ENCODE peak calls at places on chromosomes 2 and 18, in six cellular contexts. One of them, this sample, is unnamed.

GRCh38 chr2:15591373-15591691 is 336 bp upstream of the DDX1 start:
- DNase-seq in endothelial cell of umbilical vein: no peak
- DNase-seq in thoracic aorta: no peak
- DNase-seq in foreskin keratinocyte: no peak
- DNase-seq in cardiac muscle cell: no peak
- DNase-seq in GM10248: no peak
- DNase-seq in this sample: no peak

GRCh38 chr18:48797841-48798255 is 152.9 kb downstream of the SMAD7 start:
- DNase-seq in endothelial cell of umbilical vein: no peak
- DNase-seq in thoracic aorta: peak
- DNase-seq in foreskin keratinocyte: no peak
- DNase-seq in cardiac muscle cell: no peak
- DNase-seq in GM10248: no peak
- DNase-seq in this sample: no peak

GRCh38 chr2:184308706-184309105 is 289.6 kb upstream of the ZNF804A start:
- DNase-seq in endothelial cell of umbilical vein: no peak
- DNase-seq in thoracic aorta: no peak
- DNase-seq in foreskin keratinocyte: no peak
- DNase-seq in cardiac muscle cell: no peak
- DNase-seq in GM10248: no peak
- DNase-seq in this sample: no peak

GRCh38 chr2:218805627-218806026 is 23.7 kb downstream of the CYP27A1 start:
- DNase-seq in endothelial cell of umbilical vein: peak
- DNase-seq in thoracic aorta: no peak
- DNase-seq in foreskin keratinocyte: peak
- DNase-seq in cardiac muscle cell: peak
- DNase-seq in GM10248: no peak
- DNase-seq in this sample: peak

GRCh38 chr2:241496904-241497877 is 11.2 kb downstream of the STK25 start:
- DNase-seq in endothelial cell of umbilical vein: no peak
- DNase-seq in thoracic aorta: no peak
- DNase-seq in foreskin keratinocyte: no peak
- DNase-seq in cardiac muscle cell: no peak
- DNase-seq in GM10248: no peak
- DNase-seq in this sample: no peak

GRCh38 chr2:184646177-184646576 is 47.8 kb downstream of the ZNF804A start:
- DNase-seq in endothelial cell of umbilical vein: no peak
- DNase-seq in thoracic aorta: no peak
- DNase-seq in foreskin keratinocyte: peak
- DNase-seq in cardiac muscle cell: peak
- DNase-seq in GM10248: no peak
- DNase-seq in this sample: peak

GRCh38 chr2:12928706-12929291 is 212.1 kb downstream of the TRIB2 start:
- DNase-seq in endothelial cell of umbilical vein: no peak
- DNase-seq in thoracic aorta: no peak
- DNase-seq in foreskin keratinocyte: peak
- DNase-seq in cardiac muscle cell: no peak
- DNase-seq in GM10248: no peak
- DNase-seq in this sample: no peak

GRCh38 chr2:134252092-134252775 is 1.6 kb upstream of the MGAT5 start:
- DNase-seq in endothelial cell of umbilical vein: no peak
- DNase-seq in thoracic aorta: no peak
- DNase-seq in foreskin keratinocyte: peak
- DNase-seq in cardiac muscle cell: no peak
- DNase-seq in GM10248: no peak
- DNase-seq in this sample: peak

GRCh38 chr2:74975016-74975415 is 16.6 kb downstream of the POLE4 start:
- DNase-seq in endothelial cell of umbilical vein: no peak
- DNase-seq in thoracic aorta: no peak
- DNase-seq in foreskin keratinocyte: no peak
- DNase-seq in cardiac muscle cell: peak
- DNase-seq in GM10248: no peak
- DNase-seq in this sample: no peak

GRCh38 chr2:120287183-120288015 is 34.7 kb downstream of the RALB start:
- DNase-seq in endothelial cell of umbilical vein: no peak
- DNase-seq in thoracic aorta: no peak
- DNase-seq in foreskin keratinocyte: peak
- DNase-seq in cardiac muscle cell: peak
- DNase-seq in GM10248: peak
- DNase-seq in this sample: peak

GRCh38 chr2:170115501-170116229 is 62.3 kb upstream of the MYO3B start:
- DNase-seq in endothelial cell of umbilical vein: no peak
- DNase-seq in thoracic aorta: no peak
- DNase-seq in foreskin keratinocyte: no peak
- DNase-seq in cardiac muscle cell: no peak
- DNase-seq in GM10248: no peak
- DNase-seq in this sample: no peak

GRCh38 chr2:225998653-225999052 is 599.1 kb downstream of the NYAP2 start:
- DNase-seq in endothelial cell of umbilical vein: no peak
- DNase-seq in thoracic aorta: no peak
- DNase-seq in foreskin keratinocyte: no peak
- DNase-seq in cardiac muscle cell: no peak
- DNase-seq in GM10248: no peak
- DNase-seq in this sample: no peak

GRCh38 chr2:86213699-86214502 is 14.6 kb downstream of the MRPL35 start:
- DNase-seq in endothelial cell of umbilical vein: peak
- DNase-seq in thoracic aorta: no peak
- DNase-seq in foreskin keratinocyte: no peak
- DNase-seq in cardiac muscle cell: peak
- DNase-seq in GM10248: no peak
- DNase-seq in this sample: no peak

GRCh38 chr2:191155608-191156071 is 4.8 kb upstream of the STAT4 start:
- DNase-seq in endothelial cell of umbilical vein: peak
- DNase-seq in thoracic aorta: no peak
- DNase-seq in foreskin keratinocyte: no peak
- DNase-seq in cardiac muscle cell: peak
- DNase-seq in GM10248: peak
- DNase-seq in this sample: peak

GRCh38 chr18:43034683-43035500 is 80.6 kb downstream of the RIT2 start:
- DNase-seq in endothelial cell of umbilical vein: no peak
- DNase-seq in thoracic aorta: no peak
- DNase-seq in foreskin keratinocyte: peak
- DNase-seq in cardiac muscle cell: no peak
- DNase-seq in GM10248: no peak
- DNase-seq in this sample: no peak

GRCh38 chr2:129751409-129751808 is 228.1 kb upstream of the RAB6C start:
- DNase-seq in endothelial cell of umbilical vein: no peak
- DNase-seq in thoracic aorta: no peak
- DNase-seq in foreskin keratinocyte: no peak
- DNase-seq in cardiac muscle cell: no peak
- DNase-seq in GM10248: no peak
- DNase-seq in this sample: no peak

GRCh38 chr2:70340921-70341765 is 39.3 kb upstream of the FAM136A start:
- DNase-seq in endothelial cell of umbilical vein: peak
- DNase-seq in thoracic aorta: no peak
- DNase-seq in foreskin keratinocyte: peak
- DNase-seq in cardiac muscle cell: peak
- DNase-seq in GM10248: peak
- DNase-seq in this sample: peak
- TF ChIP-seq CTCF in endothelial cell of umbilical vein: peak
- TF ChIP-seq CTCF in thoracic aorta: peak
- TF ChIP-seq CTCF in foreskin keratinocyte: peak
- TF ChIP-seq CTCF in cardiac muscle cell: peak
- TF ChIP-seq CTCF in GM10248: peak
- TF ChIP-seq CTCF in this sample: peak

GRCh38 chr2:180992994-180993393 is 12.6 kb downstream of the UBE2E3 start:
- DNase-seq in endothelial cell of umbilical vein: no peak
- DNase-seq in thoracic aorta: no peak
- DNase-seq in foreskin keratinocyte: no peak
- DNase-seq in cardiac muscle cell: no peak
- DNase-seq in GM10248: no peak
- DNase-seq in this sample: no peak
- TF ChIP-seq CTCF in endothelial cell of umbilical vein: no peak
- TF ChIP-seq CTCF in thoracic aorta: no peak
- TF ChIP-seq CTCF in foreskin keratinocyte: peak
- TF ChIP-seq CTCF in cardiac muscle cell: no peak
- TF ChIP-seq CTCF in GM10248: no peak
- TF ChIP-seq CTCF in this sample: no peak

GRCh38 chr2:204160991-204161390 is 224.4 kb downstream of the ICOS start:
- DNase-seq in endothelial cell of umbilical vein: no peak
- DNase-seq in thoracic aorta: no peak
- DNase-seq in foreskin keratinocyte: no peak
- DNase-seq in cardiac muscle cell: no peak
- DNase-seq in GM10248: no peak
- DNase-seq in this sample: no peak

GRCh38 chr2:204152616-204153015 is 216.1 kb downstream of the ICOS start:
- DNase-seq in endothelial cell of umbilical vein: no peak
- DNase-seq in thoracic aorta: no peak
- DNase-seq in foreskin keratinocyte: no peak
- DNase-seq in cardiac muscle cell: no peak
- DNase-seq in GM10248: no peak
- DNase-seq in this sample: no peak

GRCh38 chr2:204154863-204155262 is 218.3 kb downstream of the ICOS start:
- DNase-seq in endothelial cell of umbilical vein: no peak
- DNase-seq in thoracic aorta: no peak
- DNase-seq in foreskin keratinocyte: no peak
- DNase-seq in cardiac muscle cell: no peak
- DNase-seq in GM10248: no peak
- DNase-seq in this sample: no peak

DNA sequence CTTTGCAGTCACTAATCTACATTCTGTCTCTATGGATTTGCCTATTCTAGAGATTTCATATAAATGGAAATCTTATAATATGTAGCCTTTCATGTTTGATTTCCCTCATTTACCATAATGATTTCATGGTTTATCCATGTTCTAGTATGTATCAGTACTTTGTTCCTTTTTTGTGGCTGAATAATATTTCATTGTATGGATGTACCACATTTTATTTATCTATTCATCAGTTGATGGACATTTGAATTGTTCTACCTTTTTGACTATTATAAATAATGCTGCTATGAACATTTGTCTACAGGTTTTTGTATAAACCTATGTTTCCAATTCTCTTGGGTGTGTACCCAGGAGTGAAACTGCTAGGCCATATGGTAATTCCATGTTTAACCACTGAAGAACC is 221.1 kb downstream of the ICOS start:
- DNase-seq in endothelial cell of umbilical vein: no peak
- DNase-seq in thoracic aorta: no peak
- DNase-seq in foreskin keratinocyte: no peak
- DNase-seq in cardiac muscle cell: no peak
- DNase-seq in GM10248: no peak
- DNase-seq in this sample: no peak
- TF ChIP-seq CTCF in endothelial cell of umbilical vein: no peak
- TF ChIP-seq CTCF in thoracic aorta: no peak
- TF ChIP-seq CTCF in foreskin keratinocyte: no peak
- TF ChIP-seq CTCF in cardiac muscle cell: no peak
- TF ChIP-seq CTCF in GM10248: no peak
- TF ChIP-seq CTCF in this sample: no peak

GRCh38 chr2:99495461-99495860 is 5.6 kb upstream of the REV1 start:
- DNase-seq in endothelial cell of umbilical vein: no peak
- DNase-seq in thoracic aorta: no peak
- DNase-seq in foreskin keratinocyte: no peak
- DNase-seq in cardiac muscle cell: no peak
- DNase-seq in GM10248: no peak
- DNase-seq in this sample: no peak

GRCh38 chr2:99489758-99490087 is at the start of gene REV1:
- DNase-seq in endothelial cell of umbilical vein: no peak
- DNase-seq in thoracic aorta: no peak
- DNase-seq in foreskin keratinocyte: no peak
- DNase-seq in cardiac muscle cell: no peak
- DNase-seq in GM10248: no peak
- DNase-seq in this sample: no peak

GRCh38 chr2:99490088-99491065 is 560 bp upstream of the REV1 start:
- DNase-seq in endothelial cell of umbilical vein: peak
- DNase-seq in thoracic aorta: peak
- DNase-seq in foreskin keratinocyte: peak
- DNase-seq in cardiac muscle cell: peak
- DNase-seq in GM10248: peak
- DNase-seq in this sample: peak

GRCh38 chr2:99496021-99496420 is 6.2 kb upstream of the REV1 start:
- DNase-seq in endothelial cell of umbilical vein: no peak
- DNase-seq in thoracic aorta: no peak
- DNase-seq in foreskin keratinocyte: no peak
- DNase-seq in cardiac muscle cell: no peak
- DNase-seq in GM10248: no peak
- DNase-seq in this sample: no peak

DNA sequence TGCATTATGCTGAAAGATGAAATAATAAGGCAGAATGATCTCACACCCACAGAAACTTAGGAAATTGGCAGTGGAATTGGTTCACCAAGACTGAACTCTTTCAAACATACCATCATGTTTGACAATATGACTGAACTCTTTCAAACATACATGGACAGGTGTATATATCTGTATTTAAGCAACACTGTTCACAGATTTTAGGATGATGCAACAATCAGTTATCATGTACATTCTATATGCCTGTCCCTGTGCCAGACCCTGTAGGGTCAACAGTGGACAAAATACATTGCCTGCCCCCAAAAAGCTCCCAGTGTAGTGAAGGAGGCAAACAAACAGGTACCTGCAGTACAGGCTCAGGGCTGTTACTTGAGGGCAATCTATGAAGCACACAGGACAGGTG is 2.9 kb upstream of the REV1 start:
- DNase-seq in endothelial cell of umbilical vein: no peak
- DNase-seq in thoracic aorta: no peak
- DNase-seq in foreskin keratinocyte: no peak
- DNase-seq in cardiac muscle cell: no peak
- DNase-seq in GM10248: no peak
- DNase-seq in this sample: no peak
- TF ChIP-seq CTCF in endothelial cell of umbilical vein: no peak
- TF ChIP-seq CTCF in thoracic aorta: no peak
- TF ChIP-seq CTCF in foreskin keratinocyte: no peak
- TF ChIP-seq CTCF in cardiac muscle cell: no peak
- TF ChIP-seq CTCF in GM10248: no peak
- TF ChIP-seq CTCF in this sample: no peak

DNA sequence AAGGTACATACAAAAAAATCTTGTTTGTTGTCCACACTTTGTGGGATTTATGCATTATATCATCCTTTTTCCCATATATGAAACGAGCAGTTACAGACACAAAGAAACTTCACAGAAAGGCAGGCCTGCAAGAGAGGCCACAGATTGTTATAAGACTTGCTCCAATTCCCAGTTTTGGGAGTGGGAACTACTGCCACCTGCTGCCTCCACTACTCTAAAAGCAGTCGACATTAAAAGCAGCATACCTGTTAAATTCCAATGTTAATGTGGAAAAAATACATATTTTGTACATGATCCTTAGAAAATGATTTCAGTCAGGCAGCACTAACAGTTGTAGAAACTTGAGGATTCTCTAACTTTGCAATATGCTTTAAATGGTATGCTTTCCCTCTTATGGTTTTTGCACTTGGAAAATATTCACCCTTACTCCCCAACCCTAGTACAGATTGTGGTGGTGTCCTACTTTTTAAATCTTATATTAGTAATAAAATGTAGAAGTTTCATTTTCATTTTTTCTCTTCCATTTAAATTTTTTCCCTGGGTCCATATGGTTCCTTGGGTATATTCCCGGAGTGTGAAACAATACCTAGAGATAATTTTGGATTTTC is 37.9 kb downstream of the SLC38A11 start:
- DNase-seq in endothelial cell of umbilical vein: peak
- DNase-seq in thoracic aorta: no peak
- DNase-seq in foreskin keratinocyte: peak
- DNase-seq in cardiac muscle cell: peak
- DNase-seq in GM10248: no peak
- DNase-seq in this sample: no peak
- TF ChIP-seq CTCF in endothelial cell of umbilical vein: peak
- TF ChIP-seq CTCF in thoracic aorta: peak
- TF ChIP-seq CTCF in foreskin keratinocyte: peak
- TF ChIP-seq CTCF in cardiac muscle cell: peak
- TF ChIP-seq CTCF in GM10248: no peak
- TF ChIP-seq CTCF in this sample: no peak

This sample was measured in GM12865.